ENCODE peak calls at places on chromosome 21, in six cellular contexts. J is T-helper 9 cell, X is brain microvascular endothelial cell, I is nephron progenitor cell, D is H4, L is NB4. M is an unnamed sample.

GRCh38 chr21:35048706-35049617 is at the start of gene RUNX1:
- DNase-seq in J (peak), X (peak), I (no peak), D (peak), L (peak), M (peak)

GRCh38 chr21:30839304-30839703 is 9.7 kb upstream of the KRTAP7-1 start:
- DNase-seq in J (no peak), X (peak), I (peak), D (peak), L (peak), M (peak)

GRCh38 chr21:34302496-34302895 is 61.3 kb upstream of the KCNE2 start:
- DNase-seq in J (no peak), X (no peak), I (no peak), D (no peak), L (no peak), M (no peak)

GRCh38 chr21:25464275-25464674 is 143.0 kb downstream of the MRPL39 start:
- DNase-seq in J (no peak), X (no peak), I (no peak), D (no peak), L (no peak), M (no peak)

GRCh38 chr21:18340387-18340942 is 63.1 kb downstream of the TMPRSS15 start:
- DNase-seq in J (no peak), X (no peak), I (no peak), D (no peak), L (no peak), M (no peak)

GRCh38 chr21:32975811-32976507 is 49.8 kb upstream of the OLIG2 start:
- DNase-seq in J (no peak), X (no peak), I (no peak), D (no peak), L (no peak), M (no peak)

GRCh38 chr21:32315511-32316362 is 17.1 kb downstream of the MRAP start:
- DNase-seq in J (no peak), X (no peak), I (no peak), D (no peak), L (no peak), M (no peak)

GRCh38 chr21:41562101-41563000 is 54.4 kb upstream of the TMPRSS2 start:
- DNase-seq in J (no peak), X (no peak), I (no peak), D (no peak), L (no peak), M (no peak)

GRCh38 chr21:41931041-41931451 is 22.8 kb downstream of the C2CD2 start:
- DNase-seq in J (no peak), X (no peak), I (no peak), D (no peak), L (no peak), M (no peak)

GRCh38 chr21:34644815-34645214 is 24.0 kb upstream of the CLIC6 start:
- DNase-seq in J (no peak), X (no peak), I (no peak), D (no peak), L (no peak), M (no peak)

GRCh38 chr21:38668501-38668900 is 137.2 kb upstream of the ETS2 start:
- DNase-seq in J (no peak), X (no peak), I (no peak), D (no peak), L (no peak), M (no peak)

GRCh38 chr21:35343046-35343816 is 294.1 kb upstream of the RUNX1 start:
- DNase-seq in J (no peak), X (no peak), I (no peak), D (no peak), L (no peak), M (no peak)

GRCh38 chr21:37225440-37225839 is 41.7 kb downstream of the VPS26C start:
- DNase-seq in J (no peak), X (no peak), I (no peak), D (no peak), L (no peak), M (no peak)

GRCh38 chr21:32727478-32727727 is 410 bp downstream of the SYNJ1 start:
- DNase-seq in J (no peak), X (no peak), I (no peak), D (no peak), L (no peak), M (no peak)

GRCh38 chr21:38798081-38798480 is 7.6 kb upstream of the ETS2 start:
- DNase-seq in J (no peak), X (no peak), I (no peak), D (no peak), L (no peak), M (no peak)

GRCh38 chr21:31731802-31732537 is at the start of gene SCAF4:
- DNase-seq in J (peak), X (peak), I (peak), D (peak), L (peak), M (peak)

GRCh38 chr21:45869121-45870007 is 112.2 kb upstream of the COL6A1 start:
- DNase-seq in J (no peak), X (peak), I (no peak), D (no peak), L (no peak), M (no peak)

GRCh38 chr21:26632691-26633090 is 59.6 kb upstream of the CYYR1 start:
- DNase-seq in J (no peak), X (no peak), I (no peak), D (no peak), L (no peak), M (no peak)

GRCh38 chr21:25953659-25954058 is 216.9 kb downstream of the APP start:
- DNase-seq in J (no peak), X (no peak), I (no peak), D (no peak), L (no peak), M (no peak)